ENCODE peak calls at places on chromosomes 11 and 22, in eight cellular contexts. M, X, B, J, I, T, P and E are unnamed samples.

GRCh38 chr22:19762315-19763140 is 1.9 kb downstream of the TBX1 start:
- DNase-seq in M (no peak), X (no peak), B (no peak), J (no peak), I (no peak), T (no peak), P (no peak), E (no peak)

GRCh38 chr11:73869234-73869949 is 7.3 kb downstream of the COA4 start:
- DNase-seq in M (no peak), X (no peak), B (peak; percentile 15), J (no peak), I (no peak), T (no peak), P (no peak), E (no peak)

GRCh38 chr11:117604349-117604995 is 192.5 kb downstream of the DSCAML1 start:
- DNase-seq in M (no peak), X (no peak), B (peak; percentile 37), J (no peak), I (no peak), T (no peak), P (no peak), E (no peak)

GRCh38 chr11:83219095-83219494 is 25.6 kb downstream of the ANKRD42 start:
- DNase-seq in M (no peak), X (no peak), B (no peak), J (no peak), I (no peak), T (no peak), P (no peak), E (no peak)

GRCh38 chr11:70887428-70887827 is 364.9 kb downstream of the SHANK2 start:
- DNase-seq in M (no peak), X (no peak), B (no peak), J (no peak), I (no peak), T (no peak), P (no peak), E (no peak)

GRCh38 chr11:7564803-7565202 is 51.0 kb downstream of the PPFIBP2 start:
- DNase-seq in M (no peak), X (no peak), B (peak; percentile 39), J (no peak), I (no peak), T (no peak), P (no peak), E (no peak)

GRCh38 chr11:12164061-12165014 is 53.9 kb downstream of the MICAL2 start:
- DNase-seq in M (no peak), X (peak; percentile 42), B (peak; percentile 88), J (no peak), I (no peak), T (no peak), P (no peak), E (no peak)

GRCh38 chr22:47171441-47172221 is 409.2 kb downstream of the TBC1D22A start:
- DNase-seq in M (no peak), X (no peak), B (no peak), J (no peak), I (no peak), T (no peak), P (no peak), E (no peak)

GRCh38 chr22:42994917-42995562 is 19.9 kb downstream of the PACSIN2 start:
- DNase-seq in M (peak; percentile 53), X (peak; percentile 82), B (peak; percentile 88), J (no peak), I (no peak), T (no peak), P (peak; percentile 83), E (peak; percentile 42)

GRCh38 chr11:17611503-17612220 is 64.6 kb downstream of the OTOG start:
- DNase-seq in M (no peak), X (no peak), B (no peak), J (no peak), I (no peak), T (no peak), P (peak; percentile 24), E (no peak)

GRCh38 chr11:61973603-61974162 is 6.2 kb upstream of the FTH1 start:
- DNase-seq in M (no peak), X (no peak), B (no peak), J (no peak), I (no peak), T (peak; percentile 2), P (no peak), E (no peak)

GRCh38 chr11:23257556-23257955 is 397.3 kb upstream of the CCDC179 start:
- DNase-seq in M (no peak), X (no peak), B (no peak), J (no peak), I (no peak), T (no peak), P (no peak), E (no peak)

GRCh38 chr11:100739636-100740035 is 52.5 kb downstream of the ARHGAP42 start:
- DNase-seq in M (no peak), X (no peak), B (peak; percentile 90), J (no peak), I (no peak), T (no peak), P (peak; percentile 35), E (no peak)

GRCh38 chr22:38872831-38873248 is 824 bp upstream of the CBX6 start:
- DNase-seq in M (no peak), X (peak; percentile 75), B (peak; percentile 46), J (no peak), I (no peak), T (no peak), P (peak; percentile 68), E (no peak)

GRCh38 chr22:41702763-41703162 is 3.5 kb downstream of the MEI1 start:
- DNase-seq in M (no peak), X (no peak), B (no peak), J (no peak), I (no peak), T (no peak), P (no peak), E (no peak)

GRCh38 chr11:47765086-47765485 is 2.1 kb downstream of the FNBP4 start:
- DNase-seq in M (no peak), X (no peak), B (no peak), J (no peak), I (no peak), T (no peak), P (no peak), E (no peak)

GRCh38 chr11:58395581-58395980 is 11.1 kb downstream of the OR5B3 start:
- DNase-seq in M (no peak), X (no peak), B (peak; percentile 75), J (no peak), I (no peak), T (no peak), P (no peak), E (no peak)

GRCh38 chr11:118353084-118353710 is 6.2 kb upstream of the UBE4A start:
- DNase-seq in M (peak; percentile 37), X (no peak), B (peak; percentile 29), J (no peak), I (no peak), T (no peak), P (no peak), E (peak; percentile 70)

GRCh38 chr11:133934599-133935550 is 21.9 kb downstream of the IGSF9B start:
- DNase-seq in M (no peak), X (no peak), B (peak; percentile 66), J (no peak), I (no peak), T (no peak), P (no peak), E (peak; percentile 32)

GRCh38 chr22:21755855-21756284 is 20.3 kb upstream of the YPEL1 start:
- DNase-seq in M (peak; percentile 61), X (no peak), B (peak; percentile 73), J (no peak), I (no peak), T (no peak), P (no peak), E (no peak)

GRCh38 chr11:88327462-88328143 is 9.9 kb downstream of the CTSC start:
- DNase-seq in M (no peak), X (no peak), B (no peak), J (no peak), I (no peak), T (no peak), P (no peak), E (no peak)

GRCh38 chr22:44645083-44645482 is 56.9 kb upstream of the PRR5 start:
- DNase-seq in M (no peak), X (no peak), B (no peak), J (no peak), I (no peak), T (no peak), P (no peak), E (no peak)

GRCh38 chr11:6307879-6308278 is 12.4 kb downstream of the CAVIN3 start:
- DNase-seq in M (no peak), X (no peak), B (peak; percentile 57), J (no peak), I (no peak), T (no peak), P (no peak), E (no peak)

GRCh38 chr11:120550007-120550406 is 38.5 kb downstream of the GRIK4 start:
- DNase-seq in M (no peak), X (no peak), B (no peak), J (no peak), I (no peak), T (no peak), P (no peak), E (no peak)

GRCh38 chr11:288328-289144 is at the start of gene PGGHG:
- DNase-seq in M (peak; percentile 92), X (peak; percentile 75), B (peak; percentile 58), J (peak; percentile 50), I (no peak), T (peak; percentile 98), P (peak; percentile 72), E (peak; percentile 36)

GRCh38 chr11:63710476-63711217 is 29.3 kb downstream of the RTN3 start:
- DNase-seq in M (no peak), X (no peak), B (peak; percentile 61), J (no peak), I (no peak), T (no peak), P (no peak), E (no peak)

GRCh38 chr11:75347781-75348613 is 3.5 kb downstream of the ARRB1 start:
- DNase-seq in M (no peak), X (no peak), B (peak; percentile 87), J (no peak), I (no peak), T (no peak), P (no peak), E (no peak)

GRCh38 chr11:101715281-101715680 is 131.5 kb upstream of the TRPC6 start:
- DNase-seq in M (no peak), X (no peak), B (no peak), J (no peak), I (no peak), T (no peak), P (no peak), E (no peak)

GRCh38 chr11:112810951-112811350 is 150.3 kb upstream of the NCAM1 start:
- DNase-seq in M (no peak), X (no peak), B (no peak), J (no peak), I (no peak), T (no peak), P (no peak), E (no peak)

GRCh38 chr22:45336971-45337431 is 27.3 kb downstream of the FAM118A start:
- DNase-seq in M (no peak), X (no peak), B (no peak), J (no peak), I (no peak), T (no peak), P (no peak), E (no peak)

GRCh38 chr22:48431014-48431413 is 1396.7 kb downstream of the BRD1 start:
- DNase-seq in M (no peak), X (no peak), B (no peak), J (no peak), I (no peak), T (no peak), P (no peak), E (no peak)

GRCh38 chr11:115425243-115425642 is 79.0 kb downstream of the CADM1 start:
- DNase-seq in M (no peak), X (no peak), B (no peak), J (no peak), I (no peak), T (no peak), P (no peak), E (no peak)

GRCh38 chr22:45335854-45336492 is 26.2 kb downstream of the FAM118A start:
- DNase-seq in M (no peak), X (no peak), B (no peak), J (no peak), I (no peak), T (no peak), P (no peak), E (no peak)

GRCh38 chr11:2746401-2747230 is 46.8 kb upstream of the KCNQ1OT1 start:
- DNase-seq in M (no peak), X (no peak), B (no peak), J (no peak), I (no peak), T (no peak), P (no peak), E (no peak)